ENCODE peak calls at places on chromosomes 2 and 18, in five cellular contexts. P is pancreas, X is upper lobe of right lung, E is GM12865, A is iPS DF 6.9. S is an unnamed sample.

GRCh38 chr2:53632126-53632460 is 135.5 kb upstream of the CHAC2 start:
- DNase-seq in A (no peak), X (no peak), P (no peak), E (no peak), S (no peak)

GRCh38 chr2:88831792-88832248 is 140.3 kb downstream of the RPIA start:
- DNase-seq in E (peak; percentile 80), P (peak; percentile 46), A (peak; percentile 43), X (peak; percentile 86), S (no peak)

GRCh38 chr2:100721693-100722092 is 98.2 kb upstream of the NPAS2 start:
- DNase-seq in P (no peak), E (no peak), X (no peak), A (no peak), S (no peak)

GRCh38 chr2:37287966-37288365 is 36.7 kb downstream of the PRKD3 start:
- DNase-seq in A (no peak), X (no peak), P (no peak), E (peak; percentile 11), S (no peak)

GRCh38 chr2:226611944-226612318 is 187.7 kb downstream of the IRS1 start:
- DNase-seq in X (no peak), A (no peak), E (no peak), P (no peak), S (no peak)

GRCh38 chr2:44268259-44268649 is 7.0 kb upstream of the SLC3A1 start:
- DNase-seq in E (no peak), A (no peak), X (no peak), P (no peak), S (peak; percentile 63)

GRCh38 chr2:172084484-172084733 is 898 bp upstream of the DLX1 start:
- DNase-seq in X (no peak), E (no peak), A (no peak), P (no peak), S (no peak)

GRCh38 chr2:174122185-174122584 is 126.1 kb downstream of the OLA1 start:
- DNase-seq in P (no peak), A (no peak), X (no peak), E (no peak), S (no peak)

GRCh38 chr2:232525796-232526195 is at the start of gene CHRND:
- DNase-seq in A (no peak), X (no peak), E (no peak), P (peak; percentile 73), S (no peak)

GRCh38 chr2:98032086-98032485 is 36.3 kb upstream of the TMEM131 start:
- DNase-seq in X (no peak), A (no peak), P (no peak), E (no peak), S (no peak)

GRCh38 chr2:191155608-191156071 is 4.8 kb upstream of the STAT4 start:
- DNase-seq in X (no peak), E (peak; percentile 57), P (no peak), A (no peak), S (no peak)

GRCh38 chr2:10897956-10898355 is 13.8 kb upstream of the KCNF1 start:
- DNase-seq in A (no peak), E (no peak), P (no peak), X (no peak), S (no peak)

GRCh38 chr18:23703057-23703986 is 14.1 kb downstream of the LAMA3 start:
- DNase-seq in X (no peak), E (peak; percentile 58), A (no peak), P (no peak), S (no peak)

GRCh38 chr2:218216674-218217365 is at the start of gene ARPC2:
- DNase-seq in P (peak; percentile 89), X (peak; percentile 98), E (peak; percentile 96), A (peak; percentile 54), S (peak; percentile 74)

GRCh38 chr2:207143474-207144190 is 22.1 kb downstream of the KLF7 start:
- DNase-seq in X (peak; percentile 79), P (no peak), A (no peak), E (peak; percentile 59), S (no peak)

GRCh38 chr18:31223371-31223770 is 60.7 kb upstream of the DSC1 start:
- DNase-seq in P (no peak), A (no peak), E (no peak), X (no peak), S (no peak)

GRCh38 chr18:37578182-37578678 is 12.6 kb upstream of the CELF4 start:
- DNase-seq in P (no peak), A (no peak), E (no peak), X (no peak), S (no peak)

DNA sequence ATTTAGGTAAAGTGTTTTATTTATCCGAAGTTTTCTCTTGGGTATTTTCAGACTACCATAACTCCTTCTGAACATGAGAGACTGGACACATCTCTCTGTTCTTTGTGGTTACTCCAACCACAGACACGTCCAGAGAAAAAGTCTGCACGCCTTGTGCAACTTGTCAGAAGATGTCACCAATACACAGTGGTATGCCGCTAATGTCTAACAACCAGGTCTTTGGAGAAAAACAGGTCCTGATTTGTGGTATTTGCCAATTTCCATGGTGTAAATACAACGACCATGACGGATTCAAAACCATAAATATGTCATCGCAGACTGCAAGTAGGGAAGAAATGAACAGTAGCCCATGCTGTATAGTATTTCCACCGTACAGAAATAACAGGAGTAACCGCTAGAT is 620.6 kb upstream of the ID2 start:
- DNase-seq in X (no peak), A (no peak), P (no peak), E (no peak), S (no peak)
- H3K4me3 ChIP-seq in X (no peak overlapping the region), A (no peak overlapping the region), P (no peak overlapping the region), E (no peak overlapping the region), S (no peak overlapping the region)

DNA sequence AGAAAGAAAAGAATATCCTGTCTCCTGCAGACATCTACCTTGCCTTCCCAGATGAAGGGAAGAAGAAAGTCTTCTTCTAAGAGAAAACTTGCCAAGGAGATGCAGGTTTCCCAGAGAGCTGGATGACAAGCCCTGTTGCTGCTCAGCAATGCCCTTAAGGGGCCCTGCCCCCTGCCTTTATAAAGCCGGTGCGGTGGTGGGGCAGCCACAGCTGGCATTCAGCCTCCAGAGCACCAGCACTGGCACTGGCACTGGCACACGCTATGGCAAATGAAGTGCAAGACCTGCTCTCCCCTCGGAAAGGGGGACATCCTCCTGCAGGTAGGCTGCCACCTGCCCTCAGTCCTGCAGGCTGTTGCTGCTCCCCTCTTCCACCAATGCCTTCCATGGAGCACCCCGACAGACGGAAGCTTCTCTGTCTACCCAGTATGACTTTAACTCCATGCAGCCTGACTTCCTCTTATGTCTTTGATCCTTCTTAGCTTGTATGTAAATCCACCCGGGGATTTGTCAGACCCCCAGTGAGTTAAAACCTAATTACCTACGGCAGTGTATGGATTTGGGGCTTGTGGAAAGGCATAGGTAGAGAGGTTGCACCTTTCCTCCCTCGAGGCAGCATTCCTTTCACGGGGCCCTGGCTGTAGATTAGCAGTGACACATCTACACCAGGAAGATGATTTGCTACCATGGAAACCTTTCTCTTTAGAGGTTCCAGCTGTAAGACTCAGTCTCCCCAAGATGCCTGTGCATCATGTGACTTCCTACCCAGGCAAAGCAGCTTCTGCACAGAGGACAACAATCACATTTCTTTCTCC is at the start of gene DAPL1:
- DNase-seq in A (no peak), X (no peak), P (peak; percentile 68), E (no peak), S (no peak)
- H3K4me3 ChIP-seq in A (no peak within 1 kb of the TSS), X (no peak within 1 kb of the TSS), P (peak within 1 kb of the TSS; percentile 35), E (no peak within 1 kb of the TSS), S (no peak within 1 kb of the TSS)

GRCh38 chr18:650428-650858 is 7.0 kb upstream of the TYMS start:
- DNase-seq in X (no peak), P (no peak), A (no peak), E (peak; percentile 86), S (no peak)
- H3K4me3 ChIP-seq in X (no peak overlapping the region), P (no peak overlapping the region), A (no peak overlapping the region), E (no peak overlapping the region), S (no peak overlapping the region)

GRCh38 chr2:205925373-205926337 is 160.3 kb downstream of the INO80D start:
- DNase-seq in E (peak; percentile 62), P (peak; percentile 80), A (peak; percentile 61), X (peak; percentile 91), S (no peak)
- H3K4me3 ChIP-seq in E (no peak overlapping the region), P (peak overlapping the region; percentile 15), A (no peak overlapping the region), X (peak overlapping the region; percentile 11), S (peak overlapping the region; percentile 11)